ENCODE peak calls at places on chromosome 3, in five cellular contexts. One of them, this sample, is unnamed. For H3K4me1, the result is how much of the 10 kb centered on the place peaks cover.

GRCh38 chr3:72661115-72661457 is 187.2 kb downstream of the SHQ1 start:
- DNase-seq in PC-3: peak
- DNase-seq in cardiac muscle cell: peak
- DNase-seq in kidney: peak
- DNase-seq in body of pancreas: peak
- DNase-seq in this sample: peak

GRCh38 chr3:101809178-101810022 is 30.4 kb downstream of the NXPE3 start:
- DNase-seq in cardiac muscle cell: peak
- DNase-seq in kidney: no peak
- DNase-seq in PC-3: peak
- DNase-seq in body of pancreas: peak
- DNase-seq in this sample: no peak

GRCh38 chr3:72320096-72320910 is 527.9 kb downstream of the SHQ1 start:
- DNase-seq in kidney: no peak
- DNase-seq in body of pancreas: no peak
- DNase-seq in cardiac muscle cell: no peak
- DNase-seq in PC-3: no peak
- DNase-seq in this sample: no peak

GRCh38 chr3:171817074-171817748 is 6.9 kb upstream of the PLD1 start:
- DNase-seq in cardiac muscle cell: no peak
- DNase-seq in kidney: no peak
- DNase-seq in body of pancreas: no peak
- DNase-seq in PC-3: no peak
- DNase-seq in this sample: no peak

GRCh38 chr3:56468184-56469106 is at the start of gene ERC2:
- DNase-seq in PC-3: peak
- DNase-seq in kidney: peak
- DNase-seq in cardiac muscle cell: peak
- DNase-seq in body of pancreas: peak
- DNase-seq in this sample: no peak

GRCh38 chr3:69143605-69144004 is 21.2 kb upstream of the LMOD3 start:
- DNase-seq in kidney: no peak
- DNase-seq in cardiac muscle cell: no peak
- DNase-seq in PC-3: peak
- DNase-seq in body of pancreas: no peak
- DNase-seq in this sample: no peak

GRCh38 chr3:32780735-32781210 is 37.0 kb upstream of the TRIM71 start:
- DNase-seq in kidney: peak
- DNase-seq in cardiac muscle cell: peak
- DNase-seq in PC-3: peak
- DNase-seq in body of pancreas: peak
- DNase-seq in this sample: no peak

GRCh38 chr3:62918752-62919151 is 43.5 kb upstream of the CADPS start:
- DNase-seq in cardiac muscle cell: no peak
- DNase-seq in PC-3: no peak
- DNase-seq in kidney: no peak
- DNase-seq in body of pancreas: no peak
- DNase-seq in this sample: no peak

GRCh38 chr3:194325424-194326165 is 25.5 kb downstream of the CPN2 start:
- DNase-seq in kidney: no peak
- DNase-seq in PC-3: no peak
- DNase-seq in body of pancreas: no peak
- DNase-seq in cardiac muscle cell: no peak
- DNase-seq in this sample: no peak

GRCh38 chr3:189833266-189833665 is 202.1 kb downstream of the TP63 start:
- DNase-seq in kidney: no peak
- DNase-seq in body of pancreas: no peak
- DNase-seq in PC-3: no peak
- DNase-seq in cardiac muscle cell: no peak
- DNase-seq in this sample: no peak

GRCh38 chr3:50122071-50122470 is 33.1 kb upstream of the SEMA3F start:
- DNase-seq in cardiac muscle cell: no peak
- DNase-seq in PC-3: no peak
- DNase-seq in body of pancreas: no peak
- DNase-seq in kidney: peak
- DNase-seq in this sample: no peak

GRCh38 chr3:104257486-104257885 is 1109.2 kb upstream of the ALCAM start:
- DNase-seq in body of pancreas: no peak
- DNase-seq in kidney: no peak
- DNase-seq in cardiac muscle cell: no peak
- DNase-seq in PC-3: no peak
- DNase-seq in this sample: no peak

GRCh38 chr3:166444756-166445155 is 607.5 kb upstream of the BCHE start:
- DNase-seq in kidney: peak
- DNase-seq in PC-3: peak
- DNase-seq in cardiac muscle cell: no peak
- DNase-seq in body of pancreas: no peak
- DNase-seq in this sample: no peak

GRCh38 chr3:188194327-188194726 is 40.4 kb downstream of the LPP start:
- DNase-seq in kidney: no peak
- DNase-seq in body of pancreas: no peak
- DNase-seq in PC-3: peak
- DNase-seq in cardiac muscle cell: no peak
- DNase-seq in this sample: no peak

GRCh38 chr3:8981700-8982099 is 18.4 kb upstream of the RAD18 start:
- DNase-seq in body of pancreas: no peak
- DNase-seq in kidney: no peak
- DNase-seq in PC-3: no peak
- DNase-seq in cardiac muscle cell: no peak
- DNase-seq in this sample: no peak

GRCh38 chr3:7630925-7631324 is 770.0 kb downstream of the GRM7 start:
- DNase-seq in PC-3: no peak
- DNase-seq in body of pancreas: peak
- DNase-seq in cardiac muscle cell: peak
- DNase-seq in kidney: peak
- DNase-seq in this sample: no peak

GRCh38 chr3:53109822-53110771 is 20.1 kb downstream of the RFT1 start:
- DNase-seq in body of pancreas: peak
- DNase-seq in PC-3: peak
- DNase-seq in kidney: no peak
- DNase-seq in cardiac muscle cell: peak
- DNase-seq in this sample: no peak

GRCh38 chr3:152754303-152754702 is 80.6 kb upstream of the P2RY1 start:
- DNase-seq in PC-3: no peak
- DNase-seq in cardiac muscle cell: no peak
- DNase-seq in kidney: no peak
- DNase-seq in body of pancreas: no peak
- DNase-seq in this sample: no peak

GRCh38 chr3:146326875-146327543 is 76.1 kb upstream of the PLSCR4 start:
- DNase-seq in PC-3: peak
- DNase-seq in cardiac muscle cell: peak
- DNase-seq in kidney: no peak
- DNase-seq in body of pancreas: peak
- DNase-seq in this sample: no peak

GRCh38 chr3:71787851-71788405 is 3.0 kb upstream of the PROK2 start:
- DNase-seq in PC-3: no peak
- DNase-seq in body of pancreas: no peak
- DNase-seq in kidney: no peak
- DNase-seq in cardiac muscle cell: no peak
- DNase-seq in this sample: no peak

GRCh38 chr3:25572336-25572735 is 92.4 kb downstream of the TOP2B start:
- DNase-seq in PC-3: no peak
- DNase-seq in kidney: no peak
- DNase-seq in cardiac muscle cell: no peak
- DNase-seq in body of pancreas: no peak
- DNase-seq in this sample: no peak

GRCh38 chr3:177810162-177810623 is 612.9 kb upstream of the TBL1XR1 start:
- DNase-seq in body of pancreas: no peak
- DNase-seq in cardiac muscle cell: peak
- DNase-seq in PC-3: peak
- DNase-seq in kidney: no peak
- DNase-seq in this sample: no peak

GRCh38 chr3:154131850-154132249 is 10.7 kb downstream of the ARHGEF26 start:
- DNase-seq in PC-3: no peak
- DNase-seq in body of pancreas: no peak
- DNase-seq in cardiac muscle cell: no peak
- DNase-seq in kidney: no peak
- DNase-seq in this sample: no peak

GRCh38 chr3:120526011-120526870 is 69.9 kb upstream of the NDUFB4 start:
- DNase-seq in cardiac muscle cell: no peak
- DNase-seq in kidney: no peak
- DNase-seq in PC-3: peak
- DNase-seq in body of pancreas: no peak
- DNase-seq in this sample: no peak

GRCh38 chr3:177221734-177222133 is 24.5 kb upstream of the TBL1XR1 start:
- DNase-seq in cardiac muscle cell: no peak
- DNase-seq in kidney: no peak
- DNase-seq in body of pancreas: no peak
- DNase-seq in PC-3: no peak
- DNase-seq in this sample: no peak

GRCh38 chr3:12139111-12139511 is 19.6 kb downstream of the TIMP4 start:
- DNase-seq in PC-3: peak
- DNase-seq in cardiac muscle cell: peak
- DNase-seq in body of pancreas: peak
- DNase-seq in kidney: no peak
- DNase-seq in this sample: no peak

GRCh38 chr3:51968175-51968681 is 974 bp upstream of the PCBP4 start:
- DNase-seq in cardiac muscle cell: peak
- DNase-seq in PC-3: no peak
- DNase-seq in kidney: no peak
- DNase-seq in body of pancreas: no peak
- DNase-seq in this sample: no peak

GRCh38 chr3:62607287-62608029 is 234.1 kb upstream of the FEZF2 start:
- DNase-seq in cardiac muscle cell: peak
- DNase-seq in body of pancreas: peak
- DNase-seq in PC-3: peak
- DNase-seq in kidney: no peak
- DNase-seq in this sample: no peak

GRCh38 chr3:49357466-49358216 is 512 bp downstream of the GPX1 start:
- DNase-seq in PC-3: peak
- DNase-seq in cardiac muscle cell: peak
- DNase-seq in body of pancreas: peak
- DNase-seq in kidney: peak
- DNase-seq in this sample: peak

GRCh38 chr3:31610700-31611275 is 78.1 kb downstream of the STT3B start:
- DNase-seq in kidney: no peak
- DNase-seq in PC-3: peak
- DNase-seq in body of pancreas: peak
- DNase-seq in cardiac muscle cell: peak
- DNase-seq in this sample: no peak

GRCh38 chr3:43856761-43857160 is 166.0 kb downstream of the ABHD5 start:
- DNase-seq in body of pancreas: no peak
- DNase-seq in kidney: no peak
- DNase-seq in cardiac muscle cell: no peak
- DNase-seq in PC-3: no peak
- DNase-seq in this sample: no peak

GRCh38 chr3:83224101-83224868 is 1462.8 kb upstream of the GBE1 start:
- DNase-seq in PC-3: peak
- DNase-seq in kidney: no peak
- DNase-seq in cardiac muscle cell: peak
- DNase-seq in body of pancreas: no peak
- DNase-seq in this sample: no peak

GRCh38 chr3:39150803-39151631 is 2.4 kb downstream of the CSRNP1 start:
- DNase-seq in kidney: peak
- DNase-seq in cardiac muscle cell: peak
- DNase-seq in PC-3: peak
- DNase-seq in body of pancreas: peak
- DNase-seq in this sample: peak

GRCh38 chr3:173529062-173529711 is 131.6 kb downstream of the NLGN1 start:
- DNase-seq in kidney: peak
- DNase-seq in body of pancreas: peak
- DNase-seq in PC-3: peak
- DNase-seq in cardiac muscle cell: peak
- DNase-seq in this sample: no peak

GRCh38 chr3:14632445-14632930 is 19.1 kb upstream of the CCDC174 start:
- DNase-seq in cardiac muscle cell: no peak
- DNase-seq in kidney: no peak
- DNase-seq in body of pancreas: no peak
- DNase-seq in PC-3: no peak
- DNase-seq in this sample: no peak

GRCh38 chr3:74129056-74129455 is 485.4 kb downstream of the CNTN3 start:
- DNase-seq in kidney: no peak
- DNase-seq in cardiac muscle cell: no peak
- DNase-seq in body of pancreas: no peak
- DNase-seq in PC-3: no peak
- DNase-seq in this sample: no peak

GRCh38 chr3:65871305-65872141 is 167.2 kb downstream of the MAGI1 start:
- DNase-seq in body of pancreas: peak
- DNase-seq in PC-3: no peak
- DNase-seq in kidney: peak
- DNase-seq in cardiac muscle cell: no peak
- DNase-seq in this sample: no peak

GRCh38 chr3:8441969-8442559 is 59.6 kb upstream of the LMCD1 start:
- DNase-seq in cardiac muscle cell: peak
- DNase-seq in kidney: no peak
- DNase-seq in body of pancreas: peak
- DNase-seq in PC-3: peak
- DNase-seq in this sample: no peak

GRCh38 chr3:160194438-160194837 is 30.8 kb upstream of the C3orf80 start:
- DNase-seq in kidney: no peak
- DNase-seq in body of pancreas: no peak
- DNase-seq in PC-3: no peak
- DNase-seq in cardiac muscle cell: no peak
- DNase-seq in this sample: no peak

GRCh38 chr3:94063497-94064119 is 747 bp downstream of the NSUN3 start:
- DNase-seq in cardiac muscle cell: no peak
- DNase-seq in body of pancreas: no peak
- DNase-seq in kidney: no peak
- DNase-seq in PC-3: no peak
- DNase-seq in this sample: no peak

GRCh38 chr3:45865568-45865955 is 20.8 kb upstream of the CCR9 start:
- DNase-seq in cardiac muscle cell: no peak
- DNase-seq in body of pancreas: no peak
- DNase-seq in PC-3: no peak
- DNase-seq in kidney: no peak
- DNase-seq in this sample: no peak
- H3K4me1 ChIP-seq in cardiac muscle cell: under half
- H3K4me1 ChIP-seq in body of pancreas: under half
- H3K4me1 ChIP-seq in PC-3: under half
- H3K4me1 ChIP-seq in kidney: under half
- H3K4me1 ChIP-seq in this sample: under half

GRCh38 chr3:115100806-115101205 is 46.3 kb downstream of the ZBTB20 start:
- DNase-seq in kidney: no peak
- DNase-seq in cardiac muscle cell: no peak
- DNase-seq in PC-3: no peak
- DNase-seq in body of pancreas: no peak
- DNase-seq in this sample: no peak
- H3K4me3 ChIP-seq in kidney: peak
- H3K4me3 ChIP-seq in cardiac muscle cell: peak
- H3K4me3 ChIP-seq in PC-3: no peak
- H3K4me3 ChIP-seq in body of pancreas: no peak
- H3K4me3 ChIP-seq in this sample: no peak

GRCh38 chr3:184156522-184156955 is 1.4 kb downstream of the DVL3 start:
- DNase-seq in cardiac muscle cell: peak
- DNase-seq in PC-3: no peak
- DNase-seq in body of pancreas: peak
- DNase-seq in kidney: peak
- DNase-seq in this sample: no peak
- H3K4me1 ChIP-seq in cardiac muscle cell: under half
- H3K4me1 ChIP-seq in PC-3: under half
- H3K4me1 ChIP-seq in body of pancreas: under half
- H3K4me1 ChIP-seq in kidney: under half
- H3K4me1 ChIP-seq in this sample: half or more

GRCh38 chr3:150083653-150084037 is 113.0 kb upstream of the PFN2 start:
- DNase-seq in PC-3: no peak
- DNase-seq in cardiac muscle cell: peak
- DNase-seq in body of pancreas: no peak
- DNase-seq in kidney: no peak
- DNase-seq in this sample: no peak
- H3K4me3 ChIP-seq in PC-3: no peak
- H3K4me3 ChIP-seq in cardiac muscle cell: no peak
- H3K4me3 ChIP-seq in body of pancreas: no peak
- H3K4me3 ChIP-seq in kidney: peak
- H3K4me3 ChIP-seq in this sample: peak

GRCh38 chr3:126268866-126269265 is 88.3 kb downstream of the KLF15 start:
- DNase-seq in kidney: no peak
- DNase-seq in body of pancreas: peak
- DNase-seq in PC-3: no peak
- DNase-seq in cardiac muscle cell: no peak
- DNase-seq in this sample: no peak
- H3K4me1 ChIP-seq in kidney: under half
- H3K4me1 ChIP-seq in body of pancreas: half or more
- H3K4me1 ChIP-seq in PC-3: under half
- H3K4me1 ChIP-seq in cardiac muscle cell: under half
- H3K4me1 ChIP-seq in this sample: half or more

This sample was measured in thoracic aorta.